ENCODE peak calls at places on chromosomes 5 and 9, in eight cellular contexts. Z is brain microvascular endothelial cell, I is MM.1S, L is A549, H is GM23248, A is mammary epithelial cell, J is heart right ventricle, P is pancreas. D is an unnamed sample.

GRCh38 chr9:19946446-19947109 is 157.7 kb upstream of the SLC24A2 start:
- DNase-seq in Z (no peak), I (no peak), L (peak), H (peak), A (peak), J (no peak), P (no peak), D (no peak)

GRCh38 chr9:113436753-113437515 is 26.4 kb downstream of the C9orf43 start:
- DNase-seq in Z (peak), I (no peak), L (peak), H (peak), A (peak), J (no peak), P (no peak), D (no peak)

GRCh38 chr9:27248702-27249101 is 48.2 kb downstream of the EQTN start:
- DNase-seq in Z (no peak), I (no peak), L (no peak), H (peak), A (no peak), J (no peak), P (no peak), D (no peak)

GRCh38 chr5:93322970-93323369 is 258.0 kb downstream of the NR2F1-AS1 start:
- DNase-seq in Z (no peak), I (no peak), L (no peak), H (no peak), A (no peak), J (no peak), P (no peak), D (no peak)

GRCh38 chr9:15576350-15577050 is 23.7 kb downstream of the CCDC171 start:
- DNase-seq in Z (no peak), I (no peak), L (no peak), H (no peak), A (peak), J (no peak), P (no peak), D (no peak)

GRCh38 chr5:69006030-69006429 is 87.8 kb upstream of the SLC30A5 start:
- DNase-seq in Z (no peak), I (no peak), L (no peak), H (no peak), A (no peak), J (no peak), P (no peak), D (no peak)

GRCh38 chr5:20286512-20286911 is 298.5 kb upstream of the CDH18 start:
- DNase-seq in Z (no peak), I (no peak), L (peak), H (peak), A (peak), J (no peak), P (no peak), D (no peak)

GRCh38 chr5:151239237-151239861 is 13.6 kb upstream of the GM2A start:
- DNase-seq in Z (peak), I (peak), L (peak), H (peak), A (no peak), J (peak), P (peak), D (peak)

GRCh38 chr9:18905033-18905882 is 127.8 kb downstream of the SAXO1 start:
- DNase-seq in Z (peak), I (no peak), L (no peak), H (peak), A (no peak), J (no peak), P (no peak), D (no peak)

GRCh38 chr9:109771084-109771483 is 8.9 kb upstream of the PALM2AKAP2 start:
- DNase-seq in Z (no peak), I (no peak), L (no peak), H (peak), A (no peak), J (no peak), P (no peak), D (no peak)

GRCh38 chr9:84315278-84315877 is 25.2 kb downstream of the SLC28A3 start:
- DNase-seq in Z (peak), I (peak), L (peak), H (peak), A (peak), J (peak), P (peak), D (peak)

GRCh38 chr5:76689321-76690026 is 26.5 kb upstream of the F2R start:
- DNase-seq in Z (peak), I (no peak), L (peak), H (peak), A (peak), J (no peak), P (no peak), D (no peak)

GRCh38 chr9:121735065-121735791 is 83.8 kb downstream of the DAB2IP start:
- DNase-seq in Z (peak), I (no peak), L (peak), H (peak), A (peak), J (no peak), P (no peak), D (no peak)

GRCh38 chr5:107247427-107247826 is 423.3 kb downstream of the EFNA5 start:
- DNase-seq in Z (peak), I (no peak), L (no peak), H (peak), A (peak), J (no peak), P (no peak), D (no peak)

GRCh38 chr5:168877132-168877895 is 298.1 kb upstream of the PANK3 start:
- DNase-seq in Z (no peak), I (peak), L (no peak), H (no peak), A (no peak), J (no peak), P (peak), D (no peak)

GRCh38 chr9:114008667-114009410 is 69.3 kb downstream of the AMBP start:
- DNase-seq in Z (no peak), I (no peak), L (no peak), H (no peak), A (no peak), J (peak), P (no peak), D (peak)

GRCh38 chr5:59351076-59351794 is 542.3 kb downstream of the PDE4D start:
- DNase-seq in Z (no peak), I (no peak), L (no peak), H (no peak), A (no peak), J (peak), P (no peak), D (no peak)

GRCh38 chr9:89394412-89394811 is 76.1 kb downstream of the SECISBP2 start:
- DNase-seq in Z (no peak), I (no peak), L (no peak), H (no peak), A (no peak), J (no peak), P (no peak), D (no peak)

GRCh38 chr9:18429065-18429464 is 44.9 kb upstream of the ADAMTSL1 start:
- DNase-seq in Z (no peak), I (no peak), L (no peak), H (peak), A (no peak), J (no peak), P (no peak), D (no peak)

GRCh38 chr9:115106001-115106400 is 12.0 kb downstream of the TNC start:
- DNase-seq in Z (no peak), I (no peak), L (peak), H (peak), A (no peak), J (no peak), P (no peak), D (no peak)

GRCh38 chr9:81596671-81597426 is 92.5 kb downstream of the TLE1 start:
- DNase-seq in Z (no peak), I (no peak), L (no peak), H (no peak), A (no peak), J (no peak), P (no peak), D (no peak)

GRCh38 chr9:85115473-85115872 is 445.9 kb downstream of the NTRK2 start:
- DNase-seq in Z (no peak), I (no peak), L (no peak), H (no peak), A (peak), J (no peak), P (no peak), D (no peak)

GRCh38 chr9:93491593-93492232 is 38.3 kb upstream of the FAM120AOS start:
- DNase-seq in Z (no peak), I (no peak), L (no peak), H (no peak), A (no peak), J (no peak), P (no peak), D (no peak)

GRCh38 chr5:127203818-127204217 is 86.8 kb upstream of the MEGF10 start:
- DNase-seq in Z (peak), I (peak), L (no peak), H (peak), A (peak), J (no peak), P (no peak), D (no peak)

GRCh38 chr5:160464466-160464797 is 42.8 kb downstream of the PTTG1 start:
- DNase-seq in Z (no peak), I (no peak), L (no peak), H (no peak), A (no peak), J (no peak), P (no peak), D (no peak)

GRCh38 chr9:70407081-70407503 is 7.4 kb downstream of the KLF9 start:
- DNase-seq in Z (peak), I (no peak), L (peak), H (peak), A (peak), J (no peak), P (no peak), D (no peak)

GRCh38 chr5:137250421-137250820 is 248.7 kb downstream of the SPOCK1 start:
- DNase-seq in Z (no peak), I (no peak), L (no peak), H (no peak), A (no peak), J (no peak), P (no peak), D (no peak)

GRCh38 chr5:54603372-54603771 is 85.8 kb downstream of the SNX18 start:
- DNase-seq in Z (no peak), I (no peak), L (no peak), H (peak), A (no peak), J (no peak), P (no peak), D (no peak)

GRCh38 chr5:69528015-69528414 is 32.0 kb upstream of the GTF2H2C start:
- DNase-seq in Z (no peak), I (no peak), L (no peak), H (no peak), A (peak), J (no peak), P (no peak), D (no peak)

GRCh38 chr5:180720501-180720900 is 19.4 kb downstream of the OR2Y1 start:
- DNase-seq in Z (no peak), I (no peak), L (no peak), H (no peak), A (no peak), J (no peak), P (no peak), D (no peak)

DNA sequence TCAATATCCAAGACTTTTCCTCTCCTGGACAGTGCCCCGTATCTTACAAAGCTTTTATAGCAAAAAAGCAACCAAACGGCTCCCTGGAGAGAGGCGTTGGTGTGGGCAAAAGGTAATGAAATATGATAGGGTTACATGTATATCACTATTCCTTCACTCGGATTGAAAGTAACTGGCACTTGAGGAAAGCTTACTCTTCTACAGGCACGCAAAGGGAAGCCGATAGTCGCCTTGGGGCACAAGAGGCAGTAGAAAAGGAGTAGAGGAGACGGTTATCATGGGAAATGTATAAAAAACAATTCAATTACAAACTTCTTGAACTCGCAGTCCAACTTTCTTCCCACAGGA is 1.1 kb downstream of the DIAPH1 start:
- DNase-seq in Z (no peak), I (peak), L (no peak), H (peak), A (peak), J (no peak), P (no peak), D (no peak)
- H3K27ac ChIP-seq in Z (no peak), I (peak), L (peak), H (peak), A (peak), J (peak), P (peak), D (peak)

GRCh38 chr9:131107760-131108159 is 11.4 kb downstream of the AIF1L start:
- DNase-seq in Z (no peak), I (no peak), L (no peak), H (no peak), A (no peak), J (no peak), P (no peak), D (no peak)
- H3K27ac ChIP-seq in Z (no peak), I (no peak), L (no peak), H (no peak), A (no peak), J (peak), P (no peak), D (peak)

GRCh38 chr5:90131734-90132133 is 277.8 kb downstream of the CETN3 start:
- DNase-seq in Z (no peak), I (no peak), L (no peak), H (no peak), A (no peak), J (no peak), P (no peak), D (no peak)
- H3K27ac ChIP-seq in Z (no peak), I (no peak), L (no peak), H (no peak), A (no peak), J (no peak), P (no peak), D (no peak)

DNA sequence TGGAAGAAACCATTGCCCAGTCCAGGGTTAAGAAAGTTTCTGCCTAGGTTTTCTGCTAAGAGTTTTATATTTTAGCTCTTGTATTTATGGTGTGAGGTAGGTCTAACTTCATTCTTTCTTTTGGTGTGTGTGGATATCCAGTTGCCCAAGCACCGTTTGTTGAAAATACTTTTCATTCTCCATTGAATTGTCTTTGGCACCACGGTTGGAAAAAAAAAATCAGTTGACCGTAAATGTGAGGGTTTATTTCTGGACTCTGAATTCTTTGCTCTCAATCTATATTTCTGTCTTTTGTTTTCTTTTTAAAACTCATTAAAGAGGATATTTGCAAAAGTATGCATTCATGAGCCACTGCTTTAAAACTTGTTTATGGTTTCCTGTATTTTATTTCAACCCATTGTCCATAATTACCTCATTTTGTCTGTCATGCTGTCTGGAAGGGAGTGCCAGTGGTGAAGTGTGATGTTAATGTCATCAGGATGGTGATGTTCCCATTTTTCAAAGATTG is 33.8 kb downstream of the HABP4 start:
- DNase-seq in Z (no peak), I (no peak), L (no peak), H (no peak), A (no peak), J (no peak), P (no peak), D (no peak)
- H3K27ac ChIP-seq in Z (no peak), I (peak), L (no peak), H (peak), A (no peak), J (no peak), P (no peak), D (no peak)

GRCh38 chr5:78908173-78908901 is 76.8 kb downstream of the ARSB start:
- DNase-seq in Z (peak), I (no peak), L (no peak), H (peak), A (no peak), J (peak), P (peak), D (peak)
- H3K27ac ChIP-seq in Z (peak), I (no peak), L (no peak), H (peak), A (no peak), J (peak), P (peak), D (peak)

GRCh38 chr9:37953775-37954437 is 50.0 kb upstream of the SLC25A51 start:
- DNase-seq in Z (peak), I (no peak), L (peak), H (peak), A (peak), J (peak), P (no peak), D (peak)

GRCh38 chr9:37951671-37952579 is 48.0 kb upstream of the SLC25A51 start:
- DNase-seq in Z (no peak), I (no peak), L (peak), H (peak), A (no peak), J (no peak), P (no peak), D (no peak)

GRCh38 chr9:37954581-37954981 is 50.7 kb upstream of the SLC25A51 start:
- DNase-seq in Z (no peak), I (no peak), L (no peak), H (no peak), A (no peak), J (no peak), P (no peak), D (no peak)

GRCh38 chr9:37953204-37953774 is 49.4 kb upstream of the SLC25A51 start:
- DNase-seq in Z (no peak), I (no peak), L (no peak), H (no peak), A (no peak), J (no peak), P (no peak), D (no peak)

DNA sequence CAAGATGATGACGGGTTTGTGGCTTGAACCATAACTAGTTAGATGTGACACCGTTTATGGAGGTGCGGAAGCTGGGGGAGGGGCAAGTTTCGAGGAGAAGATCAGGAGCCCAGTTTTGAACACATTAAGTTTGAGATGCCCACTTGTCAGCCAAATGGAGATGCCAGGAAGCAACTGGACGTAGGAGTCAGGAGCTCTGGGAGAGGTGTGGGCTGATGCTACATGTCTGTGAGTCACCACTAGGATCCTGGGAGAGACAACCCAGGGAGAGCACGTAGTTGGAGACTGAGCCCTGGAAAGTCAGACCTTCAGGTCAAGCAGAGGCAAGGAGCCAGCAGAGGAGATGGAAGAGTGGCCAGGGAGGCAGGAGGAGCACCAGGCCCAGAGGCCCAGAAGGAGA is 48.8 kb upstream of the SLC25A51 start:
- DNase-seq in Z (peak), I (no peak), L (peak), H (peak), A (peak), J (no peak), P (no peak), D (no peak)
- H3K27ac ChIP-seq in Z (peak), I (no peak), L (peak), H (peak), A (peak), J (no peak), P (no peak), D (peak)

DNA sequence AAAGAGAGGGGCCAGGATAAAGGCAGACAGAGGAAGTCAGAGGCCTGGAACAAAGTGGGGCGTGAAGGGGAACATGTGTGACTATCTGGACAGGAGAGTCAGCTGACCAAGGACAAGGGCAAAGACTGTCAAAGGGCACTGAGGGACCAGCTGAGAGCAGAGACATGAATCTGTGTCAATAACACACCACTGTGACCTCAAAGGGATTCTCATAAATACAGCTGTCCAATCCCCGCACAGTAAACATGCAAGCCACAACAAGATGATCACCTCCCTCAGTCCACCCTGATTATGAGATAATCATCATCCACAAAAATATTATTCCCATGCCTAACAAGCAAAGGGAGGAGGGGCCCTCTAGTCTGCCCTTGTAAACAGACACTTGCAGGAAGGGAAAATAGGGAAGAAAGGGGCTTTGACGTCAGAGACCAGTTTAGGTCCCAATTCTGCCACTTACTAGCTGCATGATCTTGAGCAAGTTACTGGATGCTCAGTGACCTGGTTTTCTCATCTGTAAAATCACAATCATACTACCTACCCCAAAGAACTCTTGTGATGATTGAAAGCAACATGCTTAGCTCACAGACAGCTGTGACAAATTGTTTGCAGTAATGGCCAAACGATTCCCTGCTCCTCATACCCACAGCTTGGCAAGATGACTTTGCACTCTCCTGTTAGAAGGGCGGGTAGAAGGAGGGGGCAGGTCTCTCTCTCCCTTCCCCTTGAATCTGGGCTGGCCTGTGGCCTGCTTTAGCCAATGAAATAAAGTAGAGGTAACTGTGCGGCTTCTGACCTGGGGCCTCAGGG is 41.8 kb downstream of the RAPGEF1 start:
- DNase-seq in Z (no peak), I (no peak), L (peak), H (no peak), A (no peak), J (no peak), P (no peak), D (no peak)
- H3K27ac ChIP-seq in Z (no peak), I (no peak), L (peak), H (no peak), A (no peak), J (peak), P (no peak), D (peak)

GRCh38 chr5:10863763-10864383 is 102.8 kb upstream of the DAP start:
- DNase-seq in Z (peak), I (peak), L (peak), H (peak), A (peak), J (peak), P (peak), D (no peak)

GRCh38 chr5:10866913-10867312 is 105.9 kb upstream of the DAP start:
- DNase-seq in Z (no peak), I (no peak), L (no peak), H (no peak), A (no peak), J (no peak), P (no peak), D (no peak)

GRCh38 chr5:10867408-10868303 is 106.6 kb upstream of the DAP start:
- DNase-seq in Z (no peak), I (no peak), L (no peak), H (no peak), A (no peak), J (no peak), P (no peak), D (no peak)
- H3K27ac ChIP-seq in Z (no peak), I (no peak), L (no peak), H (no peak), A (no peak), J (no peak), P (no peak), D (no peak)